ENCODE peak calls at places on chromosomes 5 and 9, in ten cellular contexts. One of them, this sample, is unnamed.

GRCh38 chr9:124392855-124393460 is 22.3 kb downstream of the PSMB7 start:
- DNase-seq in glutamatergic neuron: peak
- DNase-seq in Karpas-422: peak
- DNase-seq in NT2/D1: no peak
- DNase-seq in endothelial cell: no peak
- DNase-seq in CD8-positive, alpha-beta T cell: no peak
- DNase-seq in stimulated activated CD8-positive, alpha-beta memory T cell treated with anti-CD3 and anti-CD28 coated beads, Interleukin-7, amount 100 ng/mL, for 24 hours: no peak
- DNase-seq in HS-27A: peak
- DNase-seq in activated naive CD8-positive, alpha-beta T cell treated with anti-CD3 and anti-CD28 coated beads, Interleukin-2, amount 50 U/mL, for 24 hours: no peak
- DNase-seq in A673: peak
- DNase-seq in this sample: peak

GRCh38 chr5:125262782-125263181 is 516.3 kb upstream of the ZNF608 start:
- DNase-seq in NT2/D1: no peak
- DNase-seq in activated naive CD8-positive, alpha-beta T cell treated with anti-CD3 and anti-CD28 coated beads, Interleukin-2, amount 50 U/mL, for 24 hours: no peak
- DNase-seq in stimulated activated CD8-positive, alpha-beta memory T cell treated with anti-CD3 and anti-CD28 coated beads, Interleukin-7, amount 100 ng/mL, for 24 hours: no peak
- DNase-seq in Karpas-422: no peak
- DNase-seq in endothelial cell: no peak
- DNase-seq in CD8-positive, alpha-beta T cell: no peak
- DNase-seq in HS-27A: no peak
- DNase-seq in A673: peak
- DNase-seq in glutamatergic neuron: no peak
- DNase-seq in this sample: no peak

GRCh38 chr9:101668466-101668865 is 70.0 kb downstream of the GRIN3A start:
- DNase-seq in CD8-positive, alpha-beta T cell: no peak
- DNase-seq in endothelial cell: no peak
- DNase-seq in glutamatergic neuron: no peak
- DNase-seq in NT2/D1: no peak
- DNase-seq in stimulated activated CD8-positive, alpha-beta memory T cell treated with anti-CD3 and anti-CD28 coated beads, Interleukin-7, amount 100 ng/mL, for 24 hours: no peak
- DNase-seq in HS-27A: no peak
- DNase-seq in Karpas-422: no peak
- DNase-seq in activated naive CD8-positive, alpha-beta T cell treated with anti-CD3 and anti-CD28 coated beads, Interleukin-2, amount 50 U/mL, for 24 hours: no peak
- DNase-seq in A673: no peak
- DNase-seq in this sample: no peak

GRCh38 chr5:150993422-150993821 is 27.0 kb upstream of the GPX3 start:
- DNase-seq in activated naive CD8-positive, alpha-beta T cell treated with anti-CD3 and anti-CD28 coated beads, Interleukin-2, amount 50 U/mL, for 24 hours: no peak
- DNase-seq in Karpas-422: no peak
- DNase-seq in HS-27A: no peak
- DNase-seq in stimulated activated CD8-positive, alpha-beta memory T cell treated with anti-CD3 and anti-CD28 coated beads, Interleukin-7, amount 100 ng/mL, for 24 hours: no peak
- DNase-seq in endothelial cell: no peak
- DNase-seq in A673: no peak
- DNase-seq in CD8-positive, alpha-beta T cell: no peak
- DNase-seq in glutamatergic neuron: no peak
- DNase-seq in NT2/D1: no peak
- DNase-seq in this sample: no peak

GRCh38 chr9:124830593-124830992 is 22.7 kb upstream of the WDR38 start:
- DNase-seq in NT2/D1: no peak
- DNase-seq in endothelial cell: no peak
- DNase-seq in CD8-positive, alpha-beta T cell: no peak
- DNase-seq in glutamatergic neuron: no peak
- DNase-seq in Karpas-422: no peak
- DNase-seq in stimulated activated CD8-positive, alpha-beta memory T cell treated with anti-CD3 and anti-CD28 coated beads, Interleukin-7, amount 100 ng/mL, for 24 hours: no peak
- DNase-seq in HS-27A: no peak
- DNase-seq in A673: no peak
- DNase-seq in activated naive CD8-positive, alpha-beta T cell treated with anti-CD3 and anti-CD28 coated beads, Interleukin-2, amount 50 U/mL, for 24 hours: no peak
- DNase-seq in this sample: no peak

GRCh38 chr9:105639936-105640335 is 22.3 kb upstream of the TAL2 start:
- DNase-seq in activated naive CD8-positive, alpha-beta T cell treated with anti-CD3 and anti-CD28 coated beads, Interleukin-2, amount 50 U/mL, for 24 hours: no peak
- DNase-seq in stimulated activated CD8-positive, alpha-beta memory T cell treated with anti-CD3 and anti-CD28 coated beads, Interleukin-7, amount 100 ng/mL, for 24 hours: no peak
- DNase-seq in NT2/D1: no peak
- DNase-seq in A673: no peak
- DNase-seq in HS-27A: no peak
- DNase-seq in CD8-positive, alpha-beta T cell: no peak
- DNase-seq in Karpas-422: peak
- DNase-seq in endothelial cell: no peak
- DNase-seq in glutamatergic neuron: no peak
- DNase-seq in this sample: no peak

GRCh38 chr5:73966411-73966810 is 340.4 kb downstream of the ARHGEF28 start:
- DNase-seq in Karpas-422: no peak
- DNase-seq in NT2/D1: no peak
- DNase-seq in CD8-positive, alpha-beta T cell: no peak
- DNase-seq in glutamatergic neuron: no peak
- DNase-seq in stimulated activated CD8-positive, alpha-beta memory T cell treated with anti-CD3 and anti-CD28 coated beads, Interleukin-7, amount 100 ng/mL, for 24 hours: no peak
- DNase-seq in activated naive CD8-positive, alpha-beta T cell treated with anti-CD3 and anti-CD28 coated beads, Interleukin-2, amount 50 U/mL, for 24 hours: no peak
- DNase-seq in HS-27A: no peak
- DNase-seq in A673: no peak
- DNase-seq in endothelial cell: no peak
- DNase-seq in this sample: no peak

GRCh38 chr5:139677404-139678282 is 29.5 kb downstream of the CXXC5 start:
- DNase-seq in Karpas-422: no peak
- DNase-seq in HS-27A: no peak
- DNase-seq in endothelial cell: no peak
- DNase-seq in NT2/D1: no peak
- DNase-seq in CD8-positive, alpha-beta T cell: no peak
- DNase-seq in A673: no peak
- DNase-seq in stimulated activated CD8-positive, alpha-beta memory T cell treated with anti-CD3 and anti-CD28 coated beads, Interleukin-7, amount 100 ng/mL, for 24 hours: no peak
- DNase-seq in activated naive CD8-positive, alpha-beta T cell treated with anti-CD3 and anti-CD28 coated beads, Interleukin-2, amount 50 U/mL, for 24 hours: no peak
- DNase-seq in glutamatergic neuron: peak
- DNase-seq in this sample: no peak

GRCh38 chr9:94656190-94656589 is 16.9 kb upstream of the FBP1 start:
- DNase-seq in endothelial cell: no peak
- DNase-seq in activated naive CD8-positive, alpha-beta T cell treated with anti-CD3 and anti-CD28 coated beads, Interleukin-2, amount 50 U/mL, for 24 hours: peak
- DNase-seq in stimulated activated CD8-positive, alpha-beta memory T cell treated with anti-CD3 and anti-CD28 coated beads, Interleukin-7, amount 100 ng/mL, for 24 hours: no peak
- DNase-seq in CD8-positive, alpha-beta T cell: peak
- DNase-seq in HS-27A: no peak
- DNase-seq in NT2/D1: no peak
- DNase-seq in A673: no peak
- DNase-seq in glutamatergic neuron: no peak
- DNase-seq in Karpas-422: peak
- DNase-seq in this sample: peak

GRCh38 chr9:114777841-114778240 is 28.0 kb downstream of the TNFSF15 start:
- DNase-seq in glutamatergic neuron: no peak
- DNase-seq in HS-27A: no peak
- DNase-seq in Karpas-422: no peak
- DNase-seq in CD8-positive, alpha-beta T cell: peak
- DNase-seq in endothelial cell: no peak
- DNase-seq in activated naive CD8-positive, alpha-beta T cell treated with anti-CD3 and anti-CD28 coated beads, Interleukin-2, amount 50 U/mL, for 24 hours: peak
- DNase-seq in A673: no peak
- DNase-seq in stimulated activated CD8-positive, alpha-beta memory T cell treated with anti-CD3 and anti-CD28 coated beads, Interleukin-7, amount 100 ng/mL, for 24 hours: no peak
- DNase-seq in NT2/D1: no peak
- DNase-seq in this sample: no peak

GRCh38 chr9:109342878-109343277 is 22.0 kb upstream of the EPB41L4B start:
- DNase-seq in stimulated activated CD8-positive, alpha-beta memory T cell treated with anti-CD3 and anti-CD28 coated beads, Interleukin-7, amount 100 ng/mL, for 24 hours: no peak
- DNase-seq in Karpas-422: no peak
- DNase-seq in HS-27A: no peak
- DNase-seq in endothelial cell: no peak
- DNase-seq in A673: no peak
- DNase-seq in CD8-positive, alpha-beta T cell: no peak
- DNase-seq in activated naive CD8-positive, alpha-beta T cell treated with anti-CD3 and anti-CD28 coated beads, Interleukin-2, amount 50 U/mL, for 24 hours: no peak
- DNase-seq in NT2/D1: no peak
- DNase-seq in glutamatergic neuron: no peak
- DNase-seq in this sample: no peak

GRCh38 chr5:34652916-34653315 is 3.2 kb upstream of the RAI14 start:
- DNase-seq in Karpas-422: no peak
- DNase-seq in HS-27A: no peak
- DNase-seq in endothelial cell: no peak
- DNase-seq in activated naive CD8-positive, alpha-beta T cell treated with anti-CD3 and anti-CD28 coated beads, Interleukin-2, amount 50 U/mL, for 24 hours: no peak
- DNase-seq in A673: no peak
- DNase-seq in NT2/D1: no peak
- DNase-seq in stimulated activated CD8-positive, alpha-beta memory T cell treated with anti-CD3 and anti-CD28 coated beads, Interleukin-7, amount 100 ng/mL, for 24 hours: no peak
- DNase-seq in CD8-positive, alpha-beta T cell: no peak
- DNase-seq in glutamatergic neuron: no peak
- DNase-seq in this sample: no peak

GRCh38 chr9:33151007-33151557 is 16.1 kb downstream of the B4GALT1 start:
- DNase-seq in NT2/D1: no peak
- DNase-seq in activated naive CD8-positive, alpha-beta T cell treated with anti-CD3 and anti-CD28 coated beads, Interleukin-2, amount 50 U/mL, for 24 hours: no peak
- DNase-seq in Karpas-422: no peak
- DNase-seq in HS-27A: peak
- DNase-seq in glutamatergic neuron: no peak
- DNase-seq in stimulated activated CD8-positive, alpha-beta memory T cell treated with anti-CD3 and anti-CD28 coated beads, Interleukin-7, amount 100 ng/mL, for 24 hours: no peak
- DNase-seq in endothelial cell: no peak
- DNase-seq in A673: peak
- DNase-seq in CD8-positive, alpha-beta T cell: peak
- DNase-seq in this sample: no peak

GRCh38 chr9:129166962-129167557 is 11.0 kb downstream of the IER5L start:
- DNase-seq in Karpas-422: no peak
- DNase-seq in endothelial cell: no peak
- DNase-seq in activated naive CD8-positive, alpha-beta T cell treated with anti-CD3 and anti-CD28 coated beads, Interleukin-2, amount 50 U/mL, for 24 hours: peak
- DNase-seq in NT2/D1: no peak
- DNase-seq in HS-27A: peak
- DNase-seq in stimulated activated CD8-positive, alpha-beta memory T cell treated with anti-CD3 and anti-CD28 coated beads, Interleukin-7, amount 100 ng/mL, for 24 hours: no peak
- DNase-seq in A673: peak
- DNase-seq in CD8-positive, alpha-beta T cell: no peak
- DNase-seq in glutamatergic neuron: no peak
- DNase-seq in this sample: peak

GRCh38 chr5:147507480-147508126 is 2.3 kb downstream of the DPYSL3 start:
- DNase-seq in endothelial cell: no peak
- DNase-seq in NT2/D1: no peak
- DNase-seq in stimulated activated CD8-positive, alpha-beta memory T cell treated with anti-CD3 and anti-CD28 coated beads, Interleukin-7, amount 100 ng/mL, for 24 hours: no peak
- DNase-seq in Karpas-422: no peak
- DNase-seq in CD8-positive, alpha-beta T cell: no peak
- DNase-seq in HS-27A: no peak
- DNase-seq in activated naive CD8-positive, alpha-beta T cell treated with anti-CD3 and anti-CD28 coated beads, Interleukin-2, amount 50 U/mL, for 24 hours: no peak
- DNase-seq in glutamatergic neuron: no peak
- DNase-seq in A673: no peak
- DNase-seq in this sample: no peak

GRCh38 chr5:176744584-176744965 is 65.8 kb upstream of the UNC5A start:
- DNase-seq in endothelial cell: no peak
- DNase-seq in stimulated activated CD8-positive, alpha-beta memory T cell treated with anti-CD3 and anti-CD28 coated beads, Interleukin-7, amount 100 ng/mL, for 24 hours: no peak
- DNase-seq in glutamatergic neuron: no peak
- DNase-seq in activated naive CD8-positive, alpha-beta T cell treated with anti-CD3 and anti-CD28 coated beads, Interleukin-2, amount 50 U/mL, for 24 hours: no peak
- DNase-seq in HS-27A: no peak
- DNase-seq in NT2/D1: no peak
- DNase-seq in CD8-positive, alpha-beta T cell: no peak
- DNase-seq in Karpas-422: peak
- DNase-seq in A673: no peak
- DNase-seq in this sample: no peak

GRCh38 chr5:34756781-34757624 is 82.0 kb upstream of the TTC23L start:
- DNase-seq in A673: no peak
- DNase-seq in endothelial cell: no peak
- DNase-seq in CD8-positive, alpha-beta T cell: no peak
- DNase-seq in activated naive CD8-positive, alpha-beta T cell treated with anti-CD3 and anti-CD28 coated beads, Interleukin-2, amount 50 U/mL, for 24 hours: no peak
- DNase-seq in stimulated activated CD8-positive, alpha-beta memory T cell treated with anti-CD3 and anti-CD28 coated beads, Interleukin-7, amount 100 ng/mL, for 24 hours: no peak
- DNase-seq in Karpas-422: no peak
- DNase-seq in HS-27A: no peak
- DNase-seq in NT2/D1: no peak
- DNase-seq in glutamatergic neuron: peak
- DNase-seq in this sample: no peak

This sample was measured in OCI-LY7.